ENCODE peak calls at places on chromosome 3, in four cellular contexts. Z is activated T-cell treated with anti-CD3 and anti-CD28 coated beads, Interleukin-2, amount 50 U/mL, for 72 hours; R is SW480; K is stimulated activated CD4-positive, alpha-beta T cell treated with anti-CD3 and anti-CD28 coated beads, Interleukin-4, amount 100 ng/mL, for 24 hours. X is an unnamed sample.

GRCh38 chr3:160956785-160957184 is 148.4 kb downstream of the B3GALNT1 start:
- DNase-seq in Z (no peak), R (peak; percentile 13), K (no peak), X (no peak)

GRCh38 chr3:153927107-153927506 is 194.1 kb upstream of the ARHGEF26 start:
- DNase-seq in Z (no peak), R (peak; percentile 21), K (no peak), X (no peak)

GRCh38 chr3:33645060-33645841 is 72.8 kb downstream of the CLASP2 start:
- DNase-seq in Z (peak; percentile 34), R (peak; percentile 67), K (peak; percentile 29), X (peak; percentile 39)

GRCh38 chr3:106711650-106712049 is 665.6 kb upstream of the CCDC54 start:
- DNase-seq in Z (no peak), R (no peak), K (no peak), X (no peak)

GRCh38 chr3:74469151-74469550 is 145.3 kb downstream of the CNTN3 start:
- DNase-seq in Z (no peak), R (no peak), K (no peak), X (no peak)

GRCh38 chr3:108296239-108296638 is at the start of gene HHLA2:
- DNase-seq in Z (peak; percentile 53), R (no peak), K (peak; percentile 36), X (peak; percentile 35)

GRCh38 chr3:155387571-155387970 is 94.1 kb upstream of the STRIT1 start:
- DNase-seq in Z (no peak), R (peak; percentile 72), K (no peak), X (no peak)

GRCh38 chr3:141659821-141660597 is 78.1 kb upstream of the RNF7 start:
- DNase-seq in Z (no peak), R (peak; percentile 64), K (no peak), X (no peak)

GRCh38 chr3:83065861-83066260 is 1304.4 kb upstream of the GBE1 start:
- DNase-seq in Z (no peak), R (peak; percentile 52), K (no peak), X (no peak)

GRCh38 chr3:150238995-150239612 is 169.0 kb upstream of the TSC22D2 start:
- DNase-seq in Z (no peak), R (peak; percentile 70), K (no peak), X (no peak)

X was measured in activated CD4-positive, alpha-beta memory T cell treated with anti-CD3 and anti-CD28 coated beads, Interleukin-2, amount 10 ng/mL, durations not matched to agents 7 days and 5 days.